ENCODE peak calls at places on chromosomes 12 and 14, in four cellular contexts. O, E, T and R are unnamed samples.

GRCh38 chr14:65290830-65291229 is 121.7 kb upstream of the FUT8 start:
- DNase-seq in O (peak), E (no peak), T (no peak), R (peak)

GRCh38 chr14:94655169-94655710 is 43.0 kb downstream of the SERPINA3 start:
- DNase-seq in O (no peak), E (no peak), T (no peak), R (no peak)

GRCh38 chr12:72957454-72957853 is 685.3 kb downstream of the TRHDE start:
- DNase-seq in O (no peak), E (no peak), T (no peak), R (no peak)

GRCh38 chr14:84087986-84088531 is 1441.9 kb upstream of the FLRT2 start:
- DNase-seq in O (peak), E (no peak), T (no peak), R (peak)

GRCh38 chr12:80299976-80300375 is 144.1 kb upstream of the PTPRQ start:
- DNase-seq in O (no peak), E (no peak), T (no peak), R (no peak)

GRCh38 chr12:76674669-76675315 is 89.1 kb upstream of the ZDHHC17 start:
- DNase-seq in O (no peak), E (no peak), T (no peak), R (no peak)

GRCh38 chr12:57069522-57069921 is 9.1 kb downstream of the NEMP1 start:
- DNase-seq in O (peak), E (peak), T (peak), R (peak)

GRCh38 chr14:61227893-61228591 is 53.1 kb downstream of the TMEM30B start:
- DNase-seq in O (no peak), E (no peak), T (no peak), R (no peak)

GRCh38 chr14:71852201-71852600 is 80.0 kb upstream of the RGS6 start:
- DNase-seq in O (no peak), E (no peak), T (no peak), R (no peak)

GRCh38 chr14:74941676-74942097 is 13.7 kb downstream of the PGF start:
- DNase-seq in O (peak), E (peak), T (no peak), R (no peak)

GRCh38 chr12:39772708-39773665 is 153.4 kb upstream of the ABCD2 start:
- DNase-seq in O (peak), E (no peak), T (no peak), R (no peak)

GRCh38 chr14:80965041-80965440 is 9.6 kb downstream of the TSHR start:
- DNase-seq in O (no peak), E (no peak), T (no peak), R (no peak)

GRCh38 chr12:79194595-79194994 is 330.0 kb downstream of the SYT1 start:
- DNase-seq in O (peak), E (no peak), T (no peak), R (peak)

GRCh38 chr14:54763761-54764160 is 138.9 kb downstream of the GCH1 start:
- DNase-seq in O (no peak), E (no peak), T (no peak), R (no peak)

GRCh38 chr14:103014466-103015319 is 42.7 kb downstream of the CDC42BPB start:
- DNase-seq in O (peak), E (no peak), T (no peak), R (peak)

GRCh38 chr12:54879579-54879978 is 25.3 kb downstream of the MUCL1 start:
- DNase-seq in O (peak), E (no peak), T (no peak), R (no peak)
- H3K4me3 ChIP-seq in O (no peak), E (no peak), T (no peak), R (no peak)

GRCh38 chr12:71641390-71641789 is 22.3 kb downstream of the ZFC3H1 start:
- DNase-seq in O (no peak), E (peak), T (no peak), R (no peak)

GRCh38 chr12:71638499-71638898 is 25.1 kb downstream of the ZFC3H1 start:
- DNase-seq in O (no peak), E (no peak), T (no peak), R (no peak)

GRCh38 chr12:71640316-71640715 is 23.3 kb downstream of the ZFC3H1 start:
- DNase-seq in O (no peak), E (no peak), T (no peak), R (no peak)

GRCh38 chr12:71639341-71639760 is 24.3 kb downstream of the ZFC3H1 start:
- DNase-seq in O (no peak), E (no peak), T (peak), R (no peak)

DNA sequence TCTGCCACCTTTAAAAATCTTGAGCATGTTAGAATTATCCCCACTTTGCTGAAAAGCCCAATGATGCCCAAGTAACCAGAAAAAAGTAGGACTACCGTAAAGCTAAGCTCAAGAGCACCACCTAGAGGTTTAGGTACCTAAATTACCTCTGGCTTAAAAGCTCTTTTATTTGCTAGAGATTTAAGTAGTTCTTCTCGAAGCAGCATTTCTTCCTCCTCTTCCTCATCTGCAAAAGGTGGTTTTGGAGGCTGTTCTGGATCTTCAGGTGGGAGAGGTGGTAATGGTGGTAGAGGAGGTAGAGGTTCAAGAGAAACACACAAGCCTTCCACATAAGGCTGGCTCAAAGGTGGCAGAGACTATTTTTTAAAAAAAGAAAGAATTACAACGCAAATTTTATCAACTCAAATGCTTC is 26.9 kb downstream of the ZFC3H1 start:
- DNase-seq in O (peak), E (peak), T (no peak), R (peak)
- TF ChIP-seq CTCF in O (peak), E (peak), T (peak), R (peak)

GRCh38 chr12:50101663-50102062 is 2.1 kb upstream of the GPD1 start:
- DNase-seq in O (peak), E (peak), T (peak), R (peak)
- H3K4me3 ChIP-seq in O (no peak), E (no peak), T (no peak), R (no peak)

GRCh38 chr14:63361790-63362189 is 43.1 kb upstream of the GPHB5 start:
- DNase-seq in O (no peak), E (no peak), T (no peak), R (no peak)
- TF ChIP-seq CTCF in O (no peak), E (no peak), T (peak), R (no peak)

DNA sequence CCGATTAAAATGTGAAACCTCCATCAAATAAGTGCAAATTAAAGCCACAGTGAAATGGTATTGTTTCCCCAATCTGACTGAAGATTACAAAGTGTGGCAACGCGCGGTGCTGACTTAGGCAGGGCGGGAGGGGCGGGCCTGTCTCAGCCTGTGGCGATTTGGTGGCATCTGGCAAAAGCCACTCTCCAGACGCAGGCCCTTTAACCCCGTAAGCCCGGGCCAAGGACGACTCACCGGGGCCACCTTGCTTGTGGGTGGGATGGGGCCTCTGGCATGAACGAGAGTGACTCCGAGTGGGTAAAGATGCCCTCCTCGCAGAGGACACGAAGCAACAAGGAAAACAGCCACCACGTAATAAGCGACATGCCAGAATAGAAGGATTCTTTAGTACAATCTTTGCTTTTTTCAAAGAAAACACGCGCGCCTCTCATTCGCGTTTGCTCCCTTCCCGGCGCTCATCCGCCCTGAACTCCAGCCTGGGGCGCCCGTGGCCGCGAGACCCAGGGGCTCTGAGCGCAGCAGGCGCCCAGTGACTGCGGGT is 809 bp downstream of the DEGS2 start:
- DNase-seq in O (no peak), E (no peak), T (no peak), R (no peak)
- H3K4me3 ChIP-seq in O (no peak), E (no peak), T (peak), R (no peak)

DNA sequence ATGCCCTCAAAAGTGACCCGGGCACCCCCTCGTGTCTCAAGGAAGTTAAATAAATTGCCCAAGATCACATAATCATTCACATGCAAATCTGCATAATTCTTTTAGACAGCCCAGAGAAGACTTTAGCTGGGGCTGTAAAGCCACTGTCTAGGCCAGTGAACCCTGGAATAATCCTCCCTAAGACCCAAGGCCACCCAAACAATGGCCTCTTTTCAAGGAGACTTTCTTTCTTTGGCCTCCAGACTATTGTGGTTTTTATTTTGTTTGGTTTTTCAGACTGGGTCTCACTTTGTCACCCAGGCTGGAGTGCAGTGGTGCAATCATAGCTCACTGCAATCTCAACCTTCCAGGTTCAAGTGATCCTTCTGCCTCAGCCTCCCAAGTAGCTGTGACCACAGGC is 10.6 kb downstream of the SVOP start:
- DNase-seq in O (no peak), E (no peak), T (peak), R (no peak)
- TF ChIP-seq CTCF in O (no peak), E (no peak), T (no peak), R (no peak)

DNA sequence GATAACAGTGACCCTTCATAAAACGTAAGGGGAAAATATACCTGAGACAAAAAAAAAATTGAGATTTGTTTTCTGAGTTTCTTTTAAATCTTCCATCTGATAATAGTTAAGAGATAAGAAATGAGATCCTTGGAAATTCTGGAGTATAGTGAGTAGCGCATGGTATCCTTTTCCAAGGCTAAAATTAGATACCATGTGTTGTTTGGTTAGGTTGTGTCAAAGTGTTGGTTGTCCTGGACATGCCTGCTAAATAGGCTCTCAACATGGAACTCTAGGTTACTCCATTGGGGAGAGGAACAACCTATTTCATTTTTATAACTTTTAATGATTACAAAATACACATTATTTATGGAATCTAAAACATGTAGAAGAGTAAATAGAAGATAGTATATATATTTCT is 14.8 kb downstream of the PYGL start:
- DNase-seq in O (no peak), E (no peak), T (no peak), R (no peak)
- H3K4me3 ChIP-seq in O (no peak), E (no peak), T (no peak), R (no peak)

GRCh38 chr14:99574099-99574880 is 29.7 kb downstream of the CCDC85C start:
- DNase-seq in O (peak), E (no peak), T (no peak), R (peak)

GRCh38 chr14:99576761-99577705 is 27.0 kb downstream of the CCDC85C start:
- DNase-seq in O (no peak), E (no peak), T (no peak), R (no peak)

GRCh38 chr14:99576304-99576703 is 27.7 kb downstream of the CCDC85C start:
- DNase-seq in O (no peak), E (no peak), T (peak), R (no peak)

GRCh38 chr14:99573436-99574098 is 30.4 kb downstream of the CCDC85C start:
- DNase-seq in O (no peak), E (no peak), T (no peak), R (no peak)

GRCh38 chr14:99575043-99576023 is 28.7 kb downstream of the CCDC85C start:
- DNase-seq in O (no peak), E (peak), T (peak), R (no peak)
- TF ChIP-seq CTCF in O (no peak), E (no peak), T (peak), R (peak)

DNA sequence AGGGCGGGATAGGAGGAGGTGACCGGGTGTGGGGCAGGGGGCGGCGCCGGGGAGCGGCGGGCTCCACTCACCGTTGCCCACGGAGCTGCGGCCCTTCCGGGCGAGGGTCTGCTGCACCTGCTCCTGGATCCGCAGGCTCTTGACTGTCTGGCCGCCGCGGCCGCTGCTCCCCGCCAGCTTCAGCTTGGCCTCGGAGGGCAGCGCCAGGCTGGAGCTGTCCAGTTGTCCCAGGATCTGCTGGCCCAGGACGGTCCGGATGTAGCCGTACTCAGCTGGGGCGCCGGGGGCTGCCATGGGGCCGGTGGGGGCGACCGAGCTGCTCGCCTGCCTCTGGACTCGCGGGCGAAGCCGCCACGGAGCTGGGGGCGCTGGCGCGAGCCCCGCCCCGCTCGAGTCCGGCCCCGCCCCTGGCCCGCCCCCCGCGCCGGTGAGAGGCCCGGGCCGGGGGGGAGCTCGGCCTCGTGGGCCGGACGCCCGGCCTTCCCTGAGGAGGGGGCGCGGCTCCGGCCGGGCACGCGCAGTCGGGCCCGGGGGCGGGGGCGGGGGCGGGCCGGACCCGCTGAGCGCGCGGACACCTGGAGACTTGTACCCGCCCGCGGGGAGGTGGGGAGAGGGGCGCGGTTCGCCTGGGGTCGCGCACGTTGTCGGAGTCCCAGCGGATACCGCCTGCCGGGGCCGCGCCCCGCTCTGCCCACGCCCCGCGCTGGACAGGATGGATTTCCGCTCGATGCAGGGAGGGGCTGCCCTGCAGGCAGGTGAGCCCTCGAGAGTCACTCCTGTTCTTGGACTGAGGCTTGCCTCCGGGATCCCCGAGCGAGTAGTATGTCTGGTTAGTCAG is at the start of gene PKP2:
- DNase-seq in O (no peak), E (peak), T (peak), R (peak)
- H3K4me3 ChIP-seq in O (peak), E (peak), T (peak), R (peak)